ENCODE peak calls at places on chromosomes 5 and 9, in four cellular contexts. One of them, this sample, is unnamed.

GRCh38 chr5:36570268-36570667 is 36.1 kb upstream of the SLC1A3 start:
- DNase-seq in WTC11: no peak
- DNase-seq in HAP-1: no peak
- DNase-seq in substantia nigra: no peak
- DNase-seq in this sample: no peak

GRCh38 chr5:168312606-168313297 is 21.3 kb downstream of the WWC1 start:
- DNase-seq in WTC11: no peak
- DNase-seq in HAP-1: no peak
- DNase-seq in substantia nigra: no peak
- DNase-seq in this sample: no peak

GRCh38 chr5:41763537-41763936 is 106.7 kb downstream of the OXCT1 start:
- DNase-seq in WTC11: no peak
- DNase-seq in HAP-1: no peak
- DNase-seq in substantia nigra: no peak
- DNase-seq in this sample: peak

GRCh38 chr5:104189909-104190308 is 627.3 kb upstream of the NUDT12 start:
- DNase-seq in WTC11: no peak
- DNase-seq in HAP-1: no peak
- DNase-seq in substantia nigra: no peak
- DNase-seq in this sample: no peak

GRCh38 chr9:93183663-93184438 is at the start of gene WNK2:
- DNase-seq in WTC11: peak
- DNase-seq in HAP-1: no peak
- DNase-seq in substantia nigra: no peak
- DNase-seq in this sample: peak

GRCh38 chr9:82334286-82334685 is 345.7 kb downstream of the SPATA31D1 start:
- DNase-seq in WTC11: no peak
- DNase-seq in HAP-1: no peak
- DNase-seq in substantia nigra: no peak
- DNase-seq in this sample: no peak

GRCh38 chr5:166772770-166773169 is 1518.7 kb upstream of the WWC1 start:
- DNase-seq in WTC11: no peak
- DNase-seq in HAP-1: no peak
- DNase-seq in substantia nigra: no peak
- DNase-seq in this sample: peak

GRCh38 chr9:82991684-82992083 is 71.3 kb downstream of the RASEF start:
- DNase-seq in WTC11: no peak
- DNase-seq in HAP-1: no peak
- DNase-seq in substantia nigra: no peak
- DNase-seq in this sample: peak

GRCh38 chr5:59330680-59331079 is 562.8 kb downstream of the PDE4D start:
- DNase-seq in WTC11: no peak
- DNase-seq in HAP-1: no peak
- DNase-seq in substantia nigra: no peak
- DNase-seq in this sample: no peak

GRCh38 chr9:86352440-86353106 is 1.6 kb downstream of the TUT7 start:
- DNase-seq in WTC11: no peak
- DNase-seq in HAP-1: no peak
- DNase-seq in substantia nigra: no peak
- DNase-seq in this sample: no peak

GRCh38 chr5:124871299-124871698 is 124.9 kb upstream of the ZNF608 start:
- DNase-seq in WTC11: no peak
- DNase-seq in HAP-1: no peak
- DNase-seq in substantia nigra: no peak
- DNase-seq in this sample: no peak

GRCh38 chr5:175202461-175203065 is 241.4 kb downstream of the DRD1 start:
- DNase-seq in WTC11: no peak
- DNase-seq in HAP-1: no peak
- DNase-seq in substantia nigra: no peak
- DNase-seq in this sample: no peak

GRCh38 chr5:56164371-56164770 is 68.8 kb downstream of the ANKRD55 start:
- DNase-seq in WTC11: no peak
- DNase-seq in HAP-1: no peak
- DNase-seq in substantia nigra: no peak
- DNase-seq in this sample: peak

GRCh38 chr5:1745190-1745805 is 54.3 kb downstream of the MRPL36 start:
- DNase-seq in WTC11: peak
- DNase-seq in HAP-1: no peak
- DNase-seq in substantia nigra: no peak
- DNase-seq in this sample: no peak

GRCh38 chr5:137995747-137996123 is 37.1 kb downstream of the FAM13B start:
- DNase-seq in WTC11: no peak
- DNase-seq in HAP-1: no peak
- DNase-seq in substantia nigra: no peak
- DNase-seq in this sample: no peak

GRCh38 chr9:97575673-97576048 is 57.5 kb downstream of the TSTD2 start:
- DNase-seq in WTC11: no peak
- DNase-seq in HAP-1: no peak
- DNase-seq in substantia nigra: no peak
- DNase-seq in this sample: no peak

GRCh38 chr5:56142620-56143431 is 90.3 kb downstream of the ANKRD55 start:
- DNase-seq in WTC11: no peak
- DNase-seq in HAP-1: no peak
- DNase-seq in substantia nigra: no peak
- DNase-seq in this sample: no peak

GRCh38 chr5:505946-506555 is 18.2 kb downstream of the SLC9A3 start:
- DNase-seq in WTC11: no peak
- DNase-seq in HAP-1: no peak
- DNase-seq in substantia nigra: no peak
- DNase-seq in this sample: no peak

GRCh38 chr9:136668983-136669790 is 6.5 kb downstream of the EGFL7 start:
- DNase-seq in WTC11: no peak
- DNase-seq in HAP-1: no peak
- DNase-seq in substantia nigra: no peak
- DNase-seq in this sample: no peak

GRCh38 chr5:103645816-103646215 is 83.2 kb upstream of the NUDT12 start:
- DNase-seq in WTC11: no peak
- DNase-seq in HAP-1: peak
- DNase-seq in substantia nigra: no peak
- DNase-seq in this sample: no peak